ENCODE peak calls at places on chromosomes 16 and 17, in four cellular contexts. W is tibial artery, P is transverse colon, Y is neuronal stem cell. H is an unnamed sample.
A peak's percentile ranks its signal among the peaks of the same experiment; 100 is the strongest.

GRCh38 chr17:80862978-80863377 is 128.7 kb upstream of the CHMP6 start:
- DNase-seq in Y (no peak), W (no peak), P (peak; percentile 3), H (no peak)

GRCh38 chr17:50649042-50649908 is 14.6 kb downstream of the ABCC3 start:
- DNase-seq in Y (no peak), P (no peak), W (no peak), H (peak; percentile 37)

GRCh38 chr17:61579961-61580360 is 11.1 kb downstream of the NACA2 start:
- DNase-seq in W (no peak), Y (no peak), P (no peak), H (peak; percentile 58)

GRCh38 chr17:28473542-28473941 is at the start of gene SLC13A2:
- DNase-seq in Y (no peak), W (no peak), P (peak; percentile 64), H (no peak)

GRCh38 chr17:57277923-57278604 is 21.7 kb downstream of the MSI2 start:
- DNase-seq in Y (no peak), W (no peak), P (no peak), H (no peak)

GRCh38 chr17:6679241-6679640 is 27.7 kb downstream of the C17orf100 start:
- DNase-seq in Y (no peak), W (no peak), P (no peak), H (no peak)

GRCh38 chr17:538096-538973 is 176.3 kb downstream of the VPS53 start:
- DNase-seq in P (no peak), Y (no peak), W (no peak), H (no peak)

GRCh38 chr16:88320947-88321634 is 61.7 kb upstream of the ZNF469 start:
- DNase-seq in Y (no peak), W (no peak), P (no peak), H (peak; percentile 21)

GRCh38 chr16:280991-281659 is 734 bp downstream of the ARHGDIG start:
- DNase-seq in W (no peak), P (no peak), Y (no peak), H (no peak)

GRCh38 chr17:72011561-72011960 is 109.3 kb upstream of the SOX9 start:
- DNase-seq in W (no peak), Y (no peak), P (no peak), H (no peak)

GRCh38 chr17:63740464-63741181 is 976 bp downstream of the STRADA start:
- DNase-seq in P (no peak), W (no peak), Y (no peak), H (no peak)

GRCh38 chr17:50339381-50339780 is 6.5 kb upstream of the XYLT2 start:
- DNase-seq in P (no peak), Y (no peak), W (no peak), H (no peak)

GRCh38 chr16:2194852-2195315 is 1.5 kb downstream of the CASKIN1 start:
- DNase-seq in Y (no peak), W (no peak), P (peak; percentile 67), H (peak; percentile 56)

GRCh38 chr17:65417406-65418221 is 143.8 kb downstream of the AXIN2 start:
- DNase-seq in W (no peak), P (no peak), Y (no peak), H (no peak)

GRCh38 chr17:40157972-40158371 is 17.6 kb downstream of the CASC3 start:
- DNase-seq in P (no peak), Y (no peak), W (no peak), H (no peak)

GRCh38 chr17:15260376-15261062 is 4.6 kb downstream of the PMP22 start:
- DNase-seq in W (peak; percentile 87), Y (peak; percentile 76), P (peak; percentile 85), H (peak; percentile 72)

GRCh38 chr16:50634947-50635346 is 46.2 kb downstream of the SNX20 start:
- DNase-seq in P (no peak), W (no peak), Y (no peak), H (no peak)

GRCh38 chr16:57061084-57061905 is 31.1 kb upstream of the CPNE2 start:
- DNase-seq in W (peak; percentile 90), P (peak; percentile 35), Y (no peak), H (no peak)
- H3K4me3 ChIP-seq in W (no peak overlapping the region), P (no peak overlapping the region), Y (no peak overlapping the region), H (no peak overlapping the region)

DNA sequence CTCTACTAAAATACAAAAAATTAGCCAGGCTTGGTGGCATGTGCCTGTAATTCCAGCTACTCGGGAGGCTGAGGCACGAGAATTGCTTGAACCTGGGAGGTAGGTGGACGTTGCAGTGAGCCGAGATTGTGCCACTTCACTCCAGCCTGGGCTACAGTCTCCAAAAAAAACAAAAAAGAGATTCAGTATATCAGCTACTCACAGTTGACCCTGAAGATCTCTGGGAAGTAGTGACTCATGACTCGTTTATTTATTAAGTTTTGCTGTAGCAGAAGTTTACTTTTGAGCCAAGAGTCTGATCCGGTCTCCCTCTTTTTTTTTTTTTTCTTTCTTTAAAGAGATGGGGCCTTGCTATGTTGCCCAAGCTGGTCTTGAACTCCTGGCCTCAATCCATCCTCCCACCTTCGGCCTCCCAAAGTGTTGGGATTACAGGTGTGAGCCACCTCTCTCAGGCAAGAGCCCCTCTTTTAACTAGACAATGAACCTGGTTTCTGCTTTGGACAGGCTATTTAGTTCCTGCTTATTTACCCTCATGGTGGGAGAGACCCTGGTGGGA is 4.4 kb downstream of the MVP start:
- DNase-seq in W (no peak), Y (no peak), P (no peak), H (no peak)
- H3K4me1 ChIP-seq in W (peaks cover 67% of the 10 kb centered on the region), Y (peaks cover 13% of the 10 kb centered on the region), P (peaks cover 89% of the 10 kb centered on the region), H (peaks cover 9% of the 10 kb centered on the region)

DNA sequence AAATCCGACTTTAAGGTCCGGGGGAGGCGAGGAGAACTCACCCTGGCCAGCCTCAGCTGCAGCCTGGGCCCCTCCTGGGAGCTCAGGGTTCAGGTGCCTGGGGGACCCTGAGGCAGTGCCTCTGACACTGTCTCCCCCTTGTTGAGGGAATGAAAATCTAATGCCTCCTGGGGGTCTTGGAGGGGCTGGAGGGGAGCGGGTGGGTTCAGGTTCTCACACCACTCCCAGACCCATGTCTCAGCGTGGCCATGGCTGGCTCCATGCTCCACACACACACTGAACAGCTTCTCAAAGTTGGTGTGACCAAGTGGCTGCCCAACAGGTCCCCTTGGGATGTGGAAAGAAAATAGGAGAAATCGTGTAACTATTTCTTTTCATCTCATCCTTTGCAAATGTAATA is 903 bp upstream of the PRCD start:
- DNase-seq in P (no peak), W (no peak), Y (no peak), H (no peak)
- H3K4me3 ChIP-seq in P (no peak overlapping the region), W (no peak overlapping the region), Y (no peak overlapping the region), H (no peak overlapping the region)

DNA sequence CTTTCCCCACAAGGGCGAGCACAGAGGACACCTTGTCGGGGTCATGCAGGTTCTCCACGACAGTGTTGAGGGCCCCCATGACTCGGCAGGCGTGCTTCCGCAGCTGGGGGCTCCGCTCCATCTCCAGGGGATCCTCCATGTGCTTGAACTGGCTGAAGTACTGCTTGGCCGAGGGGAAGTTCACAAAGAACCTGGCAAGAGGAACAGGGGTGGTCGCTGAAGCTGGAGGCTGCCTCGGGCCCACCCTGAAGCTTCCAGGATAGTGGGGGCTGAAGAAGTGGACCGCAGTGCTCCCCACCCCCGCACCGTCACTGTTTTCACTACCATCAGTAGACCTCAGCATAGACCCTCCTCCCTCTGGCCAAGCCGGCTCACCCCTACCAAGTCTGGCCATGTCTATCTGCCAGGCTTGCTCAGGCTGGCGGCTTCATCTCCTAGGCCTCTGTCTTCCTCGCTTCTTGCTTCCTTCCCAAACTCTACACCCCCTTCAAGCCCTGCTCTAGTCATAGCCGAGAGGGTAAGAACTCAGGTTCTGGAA is 5.9 kb downstream of the CYGB start:
- DNase-seq in W (no peak), Y (no peak), P (no peak), H (no peak)
- H3K4me1 ChIP-seq in W (peaks cover 38% of the 10 kb centered on the region), Y (peaks cover 24% of the 10 kb centered on the region), P (peaks cover 42% of the 10 kb centered on the region), H (no peaks in the 10 kb centered on the region)

DNA sequence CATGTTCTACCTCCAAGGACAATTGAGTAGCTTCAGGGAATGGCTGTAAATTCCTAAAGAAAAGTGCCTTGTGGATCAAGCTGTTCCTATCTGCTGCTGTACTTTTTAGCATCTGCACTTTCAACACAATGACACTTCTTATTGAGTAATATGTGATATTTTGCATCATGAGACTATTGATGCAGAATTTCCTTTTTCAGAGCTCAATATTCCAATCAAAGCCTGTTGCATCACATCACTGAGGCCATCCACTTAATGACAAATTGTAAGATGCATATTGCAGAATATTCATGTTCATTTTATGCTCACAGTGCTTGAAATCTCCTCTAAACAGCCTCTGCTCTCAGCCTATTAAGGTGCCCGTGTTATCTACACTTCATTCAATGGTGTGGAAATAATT is 9.1 kb upstream of the SKAP1 start:
- DNase-seq in Y (no peak), W (no peak), P (no peak), H (no peak)
- H3K4me3 ChIP-seq in Y (no peak overlapping the region), W (no peak overlapping the region), P (no peak overlapping the region), H (no peak overlapping the region)

DNA sequence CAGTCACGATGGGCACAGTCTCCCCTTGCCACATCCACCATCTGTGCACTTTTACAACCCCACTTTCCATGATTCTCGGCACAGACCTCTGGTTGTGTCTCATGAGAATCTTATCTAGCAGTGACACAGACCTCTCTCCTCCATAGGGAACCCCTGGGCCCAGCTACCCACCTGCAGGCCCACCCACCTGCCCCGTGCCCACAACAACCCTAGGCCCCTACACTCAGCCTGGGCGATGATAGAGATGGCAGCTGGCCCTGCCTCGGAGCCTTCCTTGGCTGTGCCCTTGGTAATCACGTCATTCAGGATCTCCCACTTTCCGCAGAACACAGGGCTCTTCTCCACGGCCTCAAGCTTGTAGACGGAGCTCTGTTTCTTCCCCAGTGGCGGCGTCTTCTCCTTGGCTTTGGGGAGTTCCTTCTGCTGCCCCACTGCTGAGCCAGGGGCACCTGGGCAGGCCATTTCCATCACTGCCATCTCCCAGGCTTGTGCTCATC is 26.5 kb downstream of the MAP3K14 start:
- DNase-seq in Y (no peak), W (no peak), P (no peak), H (no peak)
- H3K4me1 ChIP-seq in Y (peaks cover 3% of the 10 kb centered on the region), W (peaks cover 47% of the 10 kb centered on the region), P (peaks cover 74% of the 10 kb centered on the region), H (no peaks in the 10 kb centered on the region)

GRCh38 chr17:4559139-4559791 is 1.1 kb downstream of the GGT6 start:
- DNase-seq in P (peak; percentile 51), W (no peak), Y (no peak), H (no peak)
- H3K4me3 ChIP-seq in P (peak overlapping the region; percentile 55), W (no peak overlapping the region), Y (no peak overlapping the region), H (no peak overlapping the region)

DNA sequence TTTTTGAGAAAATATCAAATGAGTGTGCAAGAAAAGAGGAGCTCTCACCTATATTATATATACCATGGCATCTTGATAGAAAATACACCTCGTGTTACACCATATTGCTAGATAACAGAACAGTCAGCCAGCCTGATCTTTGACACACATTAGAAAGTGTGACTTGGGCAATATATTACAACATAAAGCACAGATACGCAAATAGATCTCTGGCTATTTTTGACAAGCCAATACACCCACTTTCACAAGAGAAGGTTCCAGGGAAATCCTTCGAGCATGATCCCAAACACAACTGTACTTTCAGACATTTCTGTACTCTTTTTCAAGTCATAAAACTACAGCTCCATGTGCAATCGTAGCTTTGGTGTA is 9.4 kb downstream of the GGA2 start:
- DNase-seq in W (no peak), Y (no peak), P (no peak), H (no peak)
- H3K4me1 ChIP-seq in W (peaks cover 26% of the 10 kb centered on the region), Y (peaks cover 18% of the 10 kb centered on the region), P (peaks cover 36% of the 10 kb centered on the region), H (peaks cover 10% of the 10 kb centered on the region)